ENCODE peak calls at places on chromosomes 12 and 14, in six cellular contexts. F is GM06990, H is retinal pigment epithelial cell, T is pancreas, S is cardiac fibroblast, P is omental fat pad. J is an unnamed sample.

GRCh38 chr12:56645201-56645716 is 525 bp downstream of the ATP5F1B start:
- DNase-seq in F (peak), H (no peak), T (peak), S (no peak), P (no peak), J (no peak)

GRCh38 chr14:76947078-76947837 is 81.2 kb downstream of the IRF2BPL start:
- DNase-seq in F (peak), H (peak), T (peak), S (peak), P (peak), J (peak)

GRCh38 chr12:45670339-45671065 is 59.0 kb upstream of the ARID2 start:
- DNase-seq in F (peak), H (no peak), T (no peak), S (no peak), P (no peak), J (no peak)

GRCh38 chr14:102530828-102531478 is 21.4 kb upstream of the ANKRD9 start:
- DNase-seq in F (no peak), H (no peak), T (no peak), S (no peak), P (no peak), J (no peak)

GRCh38 chr14:91377700-91378652 is 39.6 kb downstream of the CCDC88C start:
- DNase-seq in F (no peak), H (no peak), T (no peak), S (no peak), P (no peak), J (peak)

GRCh38 chr14:92471919-92472318 is 41.7 kb upstream of the RIN3 start:
- DNase-seq in F (no peak), H (peak), T (no peak), S (peak), P (no peak), J (no peak)

GRCh38 chr14:88729159-88729558 is 63.6 kb downstream of the EML5 start:
- DNase-seq in F (no peak), H (no peak), T (no peak), S (no peak), P (no peak), J (no peak)

GRCh38 chr12:12439636-12440035 is 82.8 kb downstream of the BORCS5 start:
- DNase-seq in F (no peak), H (no peak), T (no peak), S (peak), P (no peak), J (peak)

GRCh38 chr12:121017966-121018491 is 1.7 kb upstream of the C12orf43 start:
- DNase-seq in F (no peak), H (no peak), T (no peak), S (no peak), P (no peak), J (peak)

GRCh38 chr14:92703516-92703915 is 44.9 kb downstream of the LGMN start:
- DNase-seq in F (no peak), H (no peak), T (no peak), S (no peak), P (no peak), J (no peak)

GRCh38 chr14:74583689-74584434 is 28.2 kb downstream of the LTBP2 start:
- DNase-seq in F (no peak), H (no peak), T (no peak), S (no peak), P (no peak), J (no peak)

GRCh38 chr14:99524804-99525698 is 43.8 kb downstream of the CCNK start:
- DNase-seq in F (no peak), H (no peak), T (no peak), S (peak), P (no peak), J (no peak)

GRCh38 chr12:22275847-22276246 is 58.7 kb downstream of the ST8SIA1 start:
- DNase-seq in F (no peak), H (peak), T (peak), S (peak), P (peak), J (no peak)

GRCh38 chr12:48924617-48925217 is 575 bp downstream of the FKBP11 start:
- DNase-seq in F (peak), H (peak), T (peak), S (peak), P (no peak), J (no peak)

GRCh38 chr14:93648440-93649168 is 139.7 kb downstream of the PRIMA1 start:
- DNase-seq in F (no peak), H (no peak), T (no peak), S (no peak), P (no peak), J (no peak)

GRCh38 chr14:73267474-73267873 is 30.2 kb downstream of the PAPLN start:
- DNase-seq in F (no peak), H (no peak), T (no peak), S (no peak), P (no peak), J (no peak)

GRCh38 chr12:72011374-72011773 is 72.7 kb downstream of the TPH2 start:
- DNase-seq in F (no peak), H (no peak), T (no peak), S (peak), P (no peak), J (no peak)

GRCh38 chr12:66548338-66549049 is 130.4 kb downstream of the GRIP1 start:
- DNase-seq in F (no peak), H (no peak), T (no peak), S (peak), P (no peak), J (no peak)

GRCh38 chr14:21168055-21168454 is 12.2 kb upstream of the OR5AU1 start:
- DNase-seq in F (no peak), H (no peak), T (no peak), S (no peak), P (no peak), J (no peak)

GRCh38 chr12:5078423-5078822 is 34.7 kb downstream of the KCNA5 start:
- DNase-seq in F (no peak), H (no peak), T (peak), S (no peak), P (no peak), J (no peak)

GRCh38 chr12:64583395-64584172 is 26.7 kb upstream of the RASSF3 start:
- DNase-seq in F (no peak), H (no peak), T (no peak), S (peak), P (no peak), J (no peak)

GRCh38 chr12:102964872-102965271 is 7.4 kb downstream of the ASCL1 start:
- DNase-seq in F (no peak), H (no peak), T (peak), S (no peak), P (no peak), J (no peak)

GRCh38 chr14:55926007-55926406 is 192.2 kb upstream of the PELI2 start:
- DNase-seq in F (no peak), H (no peak), T (peak), S (no peak), P (no peak), J (no peak)

GRCh38 chr12:81468206-81468605 is 290.9 kb downstream of the PPFIA2 start:
- DNase-seq in F (no peak), H (peak), T (no peak), S (peak), P (no peak), J (no peak)

GRCh38 chr12:125773033-125773432 is 707.8 kb downstream of the AACS start:
- DNase-seq in F (peak), H (no peak), T (peak), S (no peak), P (no peak), J (no peak)

GRCh38 chr14:80087411-80087810 is 123.9 kb downstream of the DIO2 start:
- DNase-seq in F (no peak), H (no peak), T (peak), S (no peak), P (no peak), J (no peak)

DNA sequence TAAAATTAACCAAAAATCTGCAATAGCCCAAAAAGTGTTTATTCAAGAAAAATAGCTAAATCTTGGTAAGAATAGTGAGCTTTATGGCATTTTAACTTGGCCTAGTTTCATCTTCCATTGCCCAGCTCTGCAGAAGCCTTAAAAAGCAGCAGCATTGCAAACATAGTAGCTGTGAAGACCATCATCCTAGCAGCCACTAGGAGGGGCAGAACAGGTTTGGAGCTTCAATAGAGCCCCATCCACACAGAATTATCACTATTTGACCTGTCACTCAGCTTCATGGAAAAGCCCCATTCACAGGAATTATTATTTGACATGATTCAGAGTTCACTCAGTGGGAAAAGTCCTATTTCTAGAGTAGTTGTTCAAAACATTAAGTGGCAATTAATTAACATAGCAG is 7.3 kb downstream of the CLEC14A start:
- DNase-seq in F (no peak), H (no peak), T (no peak), S (no peak), P (no peak), J (no peak)
- TF ChIP-seq CTCF in F (no peak), H (peak), T (no peak), S (peak), P (no peak), J (no peak)

DNA sequence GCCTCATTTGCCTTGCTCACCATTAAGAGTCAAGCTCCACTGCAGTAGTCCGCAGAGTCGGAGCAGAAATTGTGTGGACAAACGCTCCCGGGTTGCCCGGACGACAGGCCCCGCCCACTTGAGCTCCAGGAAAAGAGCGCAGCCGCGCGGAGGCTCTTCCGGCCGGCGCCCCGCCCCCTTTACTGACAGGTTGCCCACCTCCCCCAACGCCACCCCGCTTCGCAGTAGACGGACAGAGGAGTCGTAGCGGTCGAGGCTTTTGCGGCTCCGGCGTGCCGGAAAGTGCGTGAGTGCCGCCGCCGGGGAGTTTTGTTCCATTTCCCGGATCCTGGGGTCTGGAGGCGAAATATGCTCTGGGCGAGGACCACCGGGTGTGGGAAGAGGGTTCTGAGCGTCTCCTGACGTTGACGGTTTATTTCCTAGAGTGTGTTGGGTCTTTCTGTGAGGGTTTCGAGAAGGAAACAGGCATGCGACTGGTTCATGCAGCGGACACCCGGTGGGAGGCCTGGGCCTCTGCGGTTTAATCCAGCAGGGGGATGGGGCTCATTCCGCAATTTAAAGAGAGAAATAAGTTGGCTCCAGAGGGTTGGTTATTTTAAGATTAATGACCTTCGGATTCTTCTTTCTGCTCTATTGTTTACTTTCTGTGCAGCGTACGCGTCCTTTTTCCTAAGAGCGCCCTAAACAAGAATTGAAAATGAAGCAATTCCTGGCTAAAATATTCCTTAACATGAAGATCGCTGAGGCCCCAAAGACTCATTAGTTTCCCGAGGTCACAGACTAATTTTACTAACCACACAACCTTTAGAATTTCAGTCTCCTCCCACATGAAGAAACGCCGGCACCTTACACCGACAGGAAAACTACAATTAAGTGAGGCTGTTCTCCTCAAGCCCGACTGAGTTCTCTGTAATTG is at the start of the genes DNAI7 and ETFRF1:
- DNase-seq in F (peak), H (peak), T (peak), S (peak), P (peak), J (peak)
- TF ChIP-seq CTCF in F (no peak), H (no peak), T (no peak), S (no peak), P (no peak), J (no peak)

GRCh38 chr14:49673586-49673985 is 14.4 kb downstream of the POLE2 start:
- DNase-seq in F (no peak), H (no peak), T (no peak), S (no peak), P (no peak), J (no peak)

GRCh38 chr14:49679271-49679670 is 8.7 kb downstream of the POLE2 start:
- DNase-seq in F (no peak), H (no peak), T (no peak), S (no peak), P (no peak), J (no peak)

DNA sequence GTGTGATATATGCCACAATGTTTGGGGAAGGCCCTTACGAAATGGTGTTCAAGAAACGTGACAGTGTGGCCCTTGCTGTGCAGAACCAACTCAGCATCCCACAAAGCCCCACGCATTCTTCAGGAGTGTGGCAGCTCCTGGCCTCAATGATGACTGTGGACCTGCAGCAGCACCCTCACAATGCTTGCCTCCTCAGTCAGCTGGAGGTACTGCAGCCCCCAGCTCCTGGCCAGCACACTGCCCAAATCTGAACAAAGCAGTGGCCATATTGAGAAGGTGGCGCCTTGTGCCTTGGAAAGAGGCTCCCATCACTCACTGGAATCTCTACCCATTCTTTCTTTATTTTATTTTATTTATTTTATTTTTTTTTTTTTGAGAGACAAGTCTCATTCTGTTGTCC is 10.4 kb downstream of the POLE2 start:
- DNase-seq in F (no peak), H (no peak), T (no peak), S (no peak), P (no peak), J (no peak)
- TF ChIP-seq CTCF in F (no peak), H (no peak), T (no peak), S (peak), P (no peak), J (no peak)

DNA sequence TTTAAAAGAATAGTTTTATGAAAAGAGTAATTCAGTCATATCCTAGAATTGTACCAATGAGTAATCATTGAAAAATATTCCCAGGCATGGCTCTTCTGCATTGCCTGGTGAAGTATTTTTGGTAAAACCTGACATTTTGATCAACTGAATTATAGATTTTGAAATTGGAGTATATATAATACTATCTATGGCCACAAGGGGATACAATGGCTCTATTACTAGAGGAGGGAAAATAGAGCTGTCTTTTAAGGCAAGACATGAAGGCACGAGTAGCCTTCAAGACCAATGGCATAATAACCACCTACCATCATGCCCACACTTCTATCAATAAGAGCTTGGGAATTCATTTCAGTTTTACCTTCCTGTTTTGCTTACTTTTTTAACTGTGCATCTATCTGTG is 1241.4 kb upstream of the TMEM132C start:
- DNase-seq in F (no peak), H (no peak), T (no peak), S (no peak), P (no peak), J (no peak)
- TF ChIP-seq CTCF in F (peak), H (no peak), T (no peak), S (peak), P (no peak), J (no peak)

DNA sequence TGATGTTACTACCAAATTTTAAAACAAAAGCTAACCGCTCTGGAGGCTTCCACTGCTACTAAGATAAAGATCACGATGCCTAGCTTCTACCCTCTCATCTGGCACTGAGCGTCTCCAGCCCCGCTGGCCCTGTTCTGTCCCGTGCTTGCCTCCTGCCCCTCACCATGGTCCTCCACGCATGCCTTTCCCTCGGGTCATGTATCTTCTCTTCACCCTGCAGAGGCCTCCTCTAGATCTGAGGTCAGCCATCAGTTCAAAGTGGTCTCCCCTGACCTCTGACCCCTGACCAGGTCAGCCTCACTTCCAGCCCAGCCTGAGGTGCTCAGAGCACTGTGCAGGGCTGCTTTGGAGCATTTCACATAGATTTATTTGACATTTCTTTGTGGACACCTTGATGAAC is 28.3 kb downstream of the ZNF664 start:
- DNase-seq in F (no peak), H (no peak), T (no peak), S (no peak), P (no peak), J (no peak)
- TF ChIP-seq CTCF in F (no peak), H (no peak), T (no peak), S (no peak), P (no peak), J (no peak)

DNA sequence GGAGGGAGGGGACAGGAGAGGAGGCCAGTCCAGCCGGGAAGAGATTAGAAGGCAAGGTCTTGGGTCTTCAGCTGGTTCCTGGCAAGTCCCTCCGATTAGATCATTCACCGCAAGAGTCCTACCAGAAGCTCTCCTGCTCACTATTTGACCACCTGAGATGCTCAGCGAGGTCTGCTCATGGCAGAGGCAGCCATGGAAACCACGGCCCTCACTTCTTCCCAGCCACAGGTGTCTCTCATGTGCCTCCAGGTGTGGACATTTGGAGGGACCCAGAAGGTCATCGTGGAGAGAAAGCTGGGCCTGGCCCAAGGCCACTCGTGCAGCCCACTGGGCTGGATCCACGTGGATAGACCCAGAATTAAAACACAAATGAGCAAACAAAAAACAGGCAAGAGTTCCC is 99.5 kb downstream of the DICER1 start:
- DNase-seq in F (no peak), H (no peak), T (no peak), S (no peak), P (no peak), J (no peak)
- TF ChIP-seq CTCF in F (no peak), H (no peak), T (no peak), S (no peak), P (no peak), J (no peak)

DNA sequence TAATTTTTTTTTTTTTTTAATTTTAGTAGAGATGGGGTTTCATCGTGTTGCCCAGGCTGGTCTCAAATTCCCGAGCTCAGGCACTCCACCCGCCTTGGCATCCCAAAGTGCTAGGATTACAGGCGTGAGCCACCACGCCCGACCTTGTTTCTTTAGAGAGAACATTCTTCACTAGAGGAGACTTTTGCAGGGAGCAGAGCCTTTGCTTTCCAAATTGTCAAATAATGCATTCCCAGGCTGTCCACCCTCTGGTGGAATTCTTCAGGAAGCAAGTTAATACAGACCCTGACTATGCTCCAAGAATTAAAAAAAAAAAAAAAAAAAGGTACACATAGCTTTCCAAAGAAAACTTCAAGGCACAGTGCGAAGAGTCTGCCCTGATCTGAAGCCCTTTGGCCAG is 6.8 kb downstream of the ALDH1L2 start:
- DNase-seq in F (no peak), H (no peak), T (no peak), S (peak), P (no peak), J (no peak)
- TF ChIP-seq CTCF in F (no peak), H (no peak), T (no peak), S (no peak), P (no peak), J (no peak)

DNA sequence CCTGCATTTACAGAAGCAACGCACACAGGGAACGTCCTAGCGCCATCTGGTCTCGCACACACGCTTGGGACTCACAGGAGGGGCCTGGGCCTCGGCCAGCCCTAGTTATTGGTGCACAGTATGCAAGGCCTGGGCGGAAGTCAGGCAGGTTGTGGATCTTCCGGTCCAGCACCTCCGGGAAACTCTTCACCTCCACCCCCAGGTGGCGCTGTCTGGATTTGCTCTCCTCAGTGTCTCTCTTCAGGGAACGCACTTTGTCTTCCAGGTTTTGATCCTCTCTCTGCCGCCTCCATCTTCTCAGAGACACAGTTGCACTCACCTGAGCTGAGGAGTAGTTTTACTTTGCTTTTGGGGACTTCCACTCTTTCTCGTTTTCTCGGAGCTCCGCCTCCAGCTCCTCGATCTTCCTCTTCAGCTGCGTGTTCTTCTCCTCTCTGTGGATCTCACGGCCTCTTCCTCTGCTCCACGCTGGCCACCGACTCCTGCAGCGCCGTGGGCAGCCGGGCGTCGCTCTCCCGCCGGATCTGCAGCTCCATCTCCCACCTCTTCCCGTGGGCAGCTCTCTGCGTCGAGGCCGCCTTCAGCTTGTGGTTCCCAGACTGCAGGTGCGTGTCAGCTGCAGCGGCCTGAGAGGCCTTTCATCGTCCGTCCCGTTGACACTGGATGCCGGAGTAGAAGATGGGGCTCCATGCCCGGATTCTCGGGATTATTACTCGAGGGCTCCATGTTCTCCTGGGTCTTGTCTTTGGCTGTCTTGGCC is 933.8 kb downstream of the TMEM121 start:
- DNase-seq in F (no peak), H (no peak), T (no peak), S (no peak), P (no peak), J (no peak)
- TF ChIP-seq CTCF in F (peak), H (no peak), T (no peak), S (no peak), P (no peak), J (peak)

J was measured in CD14-positive monocyte.